ENCODE peak calls at places on chromosomes 2 and 18, in four cellular contexts. M is fibroblast of lung, X is neural progenitor cell, W is Karpas-422. O is an unnamed sample.

GRCh38 chr2:38155-38554 is 8.2 kb downstream of the FAM110C start:
- DNase-seq in M (no peak), X (no peak), W (no peak), O (no peak)

GRCh38 chr18:62863629-62864028 is 148.3 kb downstream of the PHLPP1 start:
- DNase-seq in M (peak; percentile 45), X (no peak), W (no peak), O (no peak)

GRCh38 chr2:221818569-221818968 is 246.5 kb upstream of the EPHA4 start:
- DNase-seq in M (no peak), X (no peak), W (no peak), O (no peak)

GRCh38 chr2:149686677-149687427 is 99.3 kb upstream of the MMADHC start:
- DNase-seq in M (no peak), X (no peak), W (no peak), O (no peak)

GRCh38 chr18:47996091-47996541 is 65.7 kb upstream of the SMAD2 start:
- DNase-seq in M (no peak), X (peak; percentile 88), W (peak; percentile 83), O (no peak)

GRCh38 chr2:135844285-135844985 is 7.5 kb upstream of the LCT start:
- DNase-seq in M (no peak), X (no peak), W (no peak), O (no peak)

GRCh38 chr2:238141541-238142318 is 3.3 kb downstream of the KLHL30 start:
- DNase-seq in M (no peak), X (no peak), W (peak; percentile 50), O (peak; percentile 88)

GRCh38 chr2:190215620-190216019 is 104.0 kb downstream of the HIBCH start:
- DNase-seq in M (no peak), X (peak; percentile 73), W (no peak), O (peak; percentile 29)

GRCh38 chr2:46650556-46651001 is 171.2 kb downstream of the TMEM247 start:
- DNase-seq in M (peak; percentile 90), X (peak; percentile 93), W (peak; percentile 94), O (peak; percentile 77)

GRCh38 chr2:129747500-129748125 is 231.9 kb upstream of the RAB6C start:
- DNase-seq in M (no peak), X (no peak), W (no peak), O (no peak)

GRCh38 chr2:48734576-48735303 is 20.8 kb downstream of the LHCGR start:
- DNase-seq in M (no peak), X (no peak), W (no peak), O (no peak)

GRCh38 chr18:39455300-39455699 is 1889.7 kb upstream of the CELF4 start:
- DNase-seq in M (peak; percentile 78), X (no peak), W (no peak), O (no peak)

GRCh38 chr2:237588044-237588696 is 2.4 kb downstream of the RAB17 start:
- DNase-seq in M (no peak), X (no peak), W (no peak), O (peak; percentile 19)

GRCh38 chr2:154846842-154847241 is 148.3 kb downstream of the KCNJ3 start:
- DNase-seq in M (no peak), X (no peak), W (no peak), O (no peak)

GRCh38 chr18:37493352-37493935 is 72.2 kb downstream of the CELF4 start:
- DNase-seq in M (no peak), X (no peak), W (no peak), O (no peak)

GRCh38 chr18:33923980-33924379 is 300.7 kb downstream of the NOL4 start:
- DNase-seq in M (no peak), X (no peak), W (no peak), O (no peak)

GRCh38 chr2:201808070-201808469 is 1.7 kb downstream of the CDK15 start:
- DNase-seq in M (no peak), X (no peak), W (no peak), O (no peak)

GRCh38 chr2:169276045-169276444 is 86.3 kb downstream of the LRP2 start:
- DNase-seq in M (no peak), X (no peak), W (peak; percentile 47), O (no peak)

GRCh38 chr2:26463252-26464207 is 14.4 kb downstream of the OTOF start:
- DNase-seq in M (no peak), X (peak; percentile 71), W (no peak), O (peak; percentile 80)

GRCh38 chr2:227824711-227825110 is 11.1 kb downstream of the CCL20 start:
- DNase-seq in M (peak; percentile 89), X (no peak), W (no peak), O (no peak)

GRCh38 chr2:206392118-206392517 is 51.2 kb upstream of the ADAM23 start:
- DNase-seq in M (peak; percentile 56), X (peak; percentile 45), W (peak; percentile 82), O (peak; percentile 89)

GRCh38 chr2:176291768-176292393 is 22.6 kb downstream of the MTX2 start:
- DNase-seq in M (no peak), X (no peak), W (no peak), O (no peak)

GRCh38 chr2:167438206-167438605 is 549.9 kb downstream of the XIRP2 start:
- DNase-seq in M (peak; percentile 76), X (no peak), W (no peak), O (no peak)

GRCh38 chr2:239472220-239472775 is 71.5 kb upstream of the HDAC4 start:
- DNase-seq in M (no peak), X (no peak), W (no peak), O (no peak)
- H3K79me2 ChIP-seq in M (no peaks in the 10 kb centered on the region), X (no peaks in the 10 kb centered on the region), W (no peaks in the 10 kb centered on the region), O (no peaks in the 10 kb centered on the region)

GRCh38 chr18:55559735-55560134 is 28.3 kb downstream of the TCF4 start:
- DNase-seq in M (no peak), X (no peak), W (peak; percentile 50), O (no peak)
- H3K79me2 ChIP-seq in M (peaks cover 1% of the 10 kb centered on the region), X (peaks cover 100% of the 10 kb centered on the region), W (peaks cover 98% of the 10 kb centered on the region), O (peaks cover 45% of the 10 kb centered on the region)

DNA sequence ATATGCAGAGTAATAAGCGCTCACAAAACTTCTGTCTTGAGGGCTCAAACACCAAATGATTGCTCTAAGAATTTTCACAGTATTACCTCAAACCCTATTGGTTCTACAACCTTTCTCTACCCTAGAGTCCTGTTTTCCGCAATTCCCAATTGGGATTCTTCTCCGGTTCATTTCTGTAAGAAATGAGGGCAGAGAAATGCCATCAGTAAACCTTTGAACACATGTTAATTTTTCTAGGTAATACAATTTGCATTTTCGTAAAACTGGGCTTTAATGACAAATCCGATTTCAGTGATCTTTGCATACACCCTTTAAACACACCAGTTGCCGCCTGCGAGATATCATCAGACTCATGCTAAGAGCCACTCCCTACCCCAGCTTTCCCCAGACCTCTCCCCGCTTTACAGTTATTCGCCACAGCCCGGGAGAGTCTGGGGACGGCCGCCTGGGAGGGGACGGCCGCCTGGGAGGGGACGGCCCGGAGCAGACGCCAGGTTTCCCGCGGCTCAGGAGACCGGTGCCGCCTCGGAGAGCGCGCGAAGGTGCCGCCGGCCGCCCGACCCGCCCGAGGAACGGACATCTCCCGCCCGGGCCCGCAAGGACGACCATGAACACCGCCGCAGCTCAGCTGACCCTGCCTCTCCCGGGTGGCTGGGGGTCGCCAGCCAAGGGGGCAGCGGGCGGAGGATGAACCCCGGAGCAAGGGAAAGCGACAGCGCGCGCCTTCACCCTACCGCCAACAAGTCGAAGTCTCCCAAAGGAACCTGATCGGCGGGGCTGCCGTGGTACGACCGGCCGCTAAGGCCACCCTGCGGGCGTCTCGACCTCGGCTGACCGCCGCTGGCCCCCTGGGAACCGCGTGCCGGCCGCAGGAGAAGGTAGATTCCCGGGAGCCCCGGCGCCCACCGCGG is 463 bp downstream of the SMC6 start:
- DNase-seq in M (peak; percentile 27), X (peak; percentile 83), W (peak; percentile 94), O (peak; percentile 66)
- H3K79me2 ChIP-seq in M (peaks cover 74% of the 10 kb centered on the region), X (peaks cover 93% of the 10 kb centered on the region), W (peaks cover 81% of the 10 kb centered on the region), O (peaks cover 83% of the 10 kb centered on the region)

GRCh38 chr2:54429811-54430600 is 26.1 kb upstream of the SPTBN1 start:
- DNase-seq in M (no peak), X (no peak), W (no peak), O (peak; percentile 49)

GRCh38 chr2:54429055-54429454 is 27.1 kb upstream of the SPTBN1 start:
- DNase-seq in M (peak; percentile 26), X (no peak), W (no peak), O (peak; percentile 32)

GRCh38 chr2:54428401-54428800 is 27.7 kb upstream of the SPTBN1 start:
- DNase-seq in M (no peak), X (no peak), W (no peak), O (peak; percentile 77)

GRCh38 chr2:54432181-54433020 is 23.7 kb upstream of the SPTBN1 start:
- DNase-seq in M (no peak), X (no peak), W (no peak), O (no peak)

DNA sequence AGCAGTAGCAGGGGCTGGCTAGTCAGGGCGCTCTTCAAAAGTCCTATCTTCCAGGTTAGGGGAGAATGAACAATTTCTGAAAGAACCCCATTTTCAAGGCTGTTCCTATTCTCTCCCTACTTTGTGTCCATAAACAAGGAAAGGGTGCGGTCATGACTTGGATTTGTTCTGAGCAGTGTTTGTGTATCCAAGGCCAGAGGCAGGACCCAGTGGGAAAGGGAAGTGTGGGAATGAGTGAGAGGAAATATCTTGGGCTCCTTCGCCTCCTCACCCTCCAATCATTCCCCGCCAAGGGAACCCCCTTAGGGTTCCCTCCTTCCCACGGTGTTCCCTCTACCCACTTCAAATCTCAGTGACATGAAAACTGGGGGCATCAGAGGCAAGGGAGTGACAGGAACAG is 25.5 kb upstream of the SPTBN1 start:
- DNase-seq in M (no peak), X (no peak), W (no peak), O (no peak)
- H3K79me2 ChIP-seq in M (no peaks in the 10 kb centered on the region), X (no peaks in the 10 kb centered on the region), W (no peaks in the 10 kb centered on the region), O (no peaks in the 10 kb centered on the region)

DNA sequence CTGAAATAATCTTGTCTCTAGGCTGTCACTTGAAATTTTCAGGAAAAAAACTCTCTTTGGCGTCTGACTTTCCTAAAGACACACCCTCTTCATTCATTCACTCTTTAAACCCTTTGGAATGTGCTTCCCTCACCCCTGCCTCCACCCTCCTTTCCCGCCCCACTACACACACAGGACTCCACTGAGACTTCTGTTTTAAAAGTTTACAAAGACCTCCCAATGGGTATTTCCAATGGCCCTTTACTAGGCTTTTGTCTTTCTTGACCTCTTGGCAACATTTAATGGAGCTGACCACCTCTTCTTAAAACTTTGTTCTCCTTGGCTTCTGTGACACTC is 96.1 kb downstream of the RBMS1 start:
- DNase-seq in M (no peak), X (peak; percentile 87), W (peak; percentile 33), O (no peak)
- H3K79me2 ChIP-seq in M (peaks cover 98% of the 10 kb centered on the region), X (peaks cover 97% of the 10 kb centered on the region), W (no peaks in the 10 kb centered on the region), O (peaks cover 98% of the 10 kb centered on the region)

GRCh38 chr2:134282638-134283400 is 28.9 kb downstream of the MGAT5 start:
- DNase-seq in M (no peak), X (no peak), W (no peak), O (no peak)

GRCh38 chr2:134280231-134280630 is 26.4 kb downstream of the MGAT5 start:
- DNase-seq in M (no peak), X (no peak), W (peak; percentile 72), O (no peak)

GRCh38 chr2:134283701-134284100 is 29.8 kb downstream of the MGAT5 start:
- DNase-seq in M (no peak), X (no peak), W (no peak), O (no peak)

GRCh38 chr2:134280726-134281125 is 26.9 kb downstream of the MGAT5 start:
- DNase-seq in M (no peak), X (no peak), W (no peak), O (no peak)

GRCh38 chr2:134281815-134282419 is 28.0 kb downstream of the MGAT5 start:
- DNase-seq in M (no peak), X (no peak), W (no peak), O (no peak)
- H3K79me2 ChIP-seq in M (peaks cover 5% of the 10 kb centered on the region), X (no peaks in the 10 kb centered on the region), W (no peaks in the 10 kb centered on the region), O (no peaks in the 10 kb centered on the region)

DNA sequence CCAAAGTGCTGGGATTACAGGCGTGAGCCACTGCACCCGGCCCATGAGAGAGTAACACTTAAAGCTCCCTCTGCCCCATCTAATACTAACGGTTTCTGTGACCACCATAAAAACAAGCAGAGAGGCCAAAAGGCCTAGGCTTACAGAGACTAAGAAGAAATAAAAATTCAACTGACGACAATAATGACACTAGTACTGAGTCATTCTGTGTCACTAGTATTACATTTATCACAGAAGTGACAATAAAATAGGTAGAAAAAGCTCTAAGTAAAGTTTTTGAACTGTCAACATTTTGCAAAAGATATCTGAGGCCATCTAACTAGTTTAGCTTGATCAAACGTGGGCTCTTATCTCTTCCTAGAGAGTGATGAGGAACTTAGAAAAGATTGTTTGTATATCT is 35.7 kb downstream of the AP1S3 start:
- DNase-seq in M (no peak), X (no peak), W (no peak), O (no peak)
- H3K79me2 ChIP-seq in M (no peaks in the 10 kb centered on the region), X (no peaks in the 10 kb centered on the region), W (no peaks in the 10 kb centered on the region), O (peaks cover 2% of the 10 kb centered on the region)